ENCODE peak calls at places on chromosomes 16 and 17, in five cellular contexts. One of them, this sample, is unnamed.

GRCh38 chr17:44272954-44273353 is 5.0 kb upstream of the SLC4A1 start:
- DNase-seq in left colon: no peak
- DNase-seq in astrocyte of the spinal cord: no peak
- DNase-seq in left lung: no peak
- DNase-seq in activated T-helper 2 cell treated with anti-CD3 and anti-CD28 coated beads, Interferon-gamma antibody, Interleukin-2, Interleukin-4, amounts not matched to agents 10 μg/mL and 5 μg/mL and 100 μg/mL, durations not matched to agents 14 hours and 24 hours and 36 hours: no peak
- DNase-seq in this sample: no peak

GRCh38 chr16:30417447-30418349 is 10.3 kb downstream of the ZNF771 start:
- DNase-seq in activated T-helper 2 cell treated with anti-CD3 and anti-CD28 coated beads, Interferon-gamma antibody, Interleukin-2, Interleukin-4, amounts not matched to agents 10 μg/mL and 5 μg/mL and 100 μg/mL, durations not matched to agents 14 hours and 24 hours and 36 hours: peak; percentile 88
- DNase-seq in left colon: peak; percentile 85
- DNase-seq in astrocyte of the spinal cord: peak; percentile 92
- DNase-seq in left lung: peak; percentile 96
- DNase-seq in this sample: peak; percentile 85

GRCh38 chr16:81189100-81189664 is 49.3 kb upstream of the BCO1 start:
- DNase-seq in left colon: peak; percentile 68
- DNase-seq in left lung: peak; percentile 76
- DNase-seq in astrocyte of the spinal cord: no peak
- DNase-seq in activated T-helper 2 cell treated with anti-CD3 and anti-CD28 coated beads, Interferon-gamma antibody, Interleukin-2, Interleukin-4, amounts not matched to agents 10 μg/mL and 5 μg/mL and 100 μg/mL, durations not matched to agents 14 hours and 24 hours and 36 hours: no peak
- DNase-seq in this sample: peak; percentile 85

GRCh38 chr17:56373981-56374380 is 219.5 kb upstream of the NOG start:
- DNase-seq in left colon: no peak
- DNase-seq in activated T-helper 2 cell treated with anti-CD3 and anti-CD28 coated beads, Interferon-gamma antibody, Interleukin-2, Interleukin-4, amounts not matched to agents 10 μg/mL and 5 μg/mL and 100 μg/mL, durations not matched to agents 14 hours and 24 hours and 36 hours: no peak
- DNase-seq in left lung: no peak
- DNase-seq in astrocyte of the spinal cord: no peak
- DNase-seq in this sample: no peak

GRCh38 chr16:49352923-49353322 is 20.7 kb upstream of the C16orf78 start:
- DNase-seq in astrocyte of the spinal cord: no peak
- DNase-seq in left lung: no peak
- DNase-seq in activated T-helper 2 cell treated with anti-CD3 and anti-CD28 coated beads, Interferon-gamma antibody, Interleukin-2, Interleukin-4, amounts not matched to agents 10 μg/mL and 5 μg/mL and 100 μg/mL, durations not matched to agents 14 hours and 24 hours and 36 hours: no peak
- DNase-seq in left colon: no peak
- DNase-seq in this sample: no peak

GRCh38 chr16:57150682-57151330 is 35.0 kb downstream of the PSME3IP1 start:
- DNase-seq in astrocyte of the spinal cord: peak; percentile 54
- DNase-seq in left colon: no peak
- DNase-seq in left lung: peak; percentile 15
- DNase-seq in activated T-helper 2 cell treated with anti-CD3 and anti-CD28 coated beads, Interferon-gamma antibody, Interleukin-2, Interleukin-4, amounts not matched to agents 10 μg/mL and 5 μg/mL and 100 μg/mL, durations not matched to agents 14 hours and 24 hours and 36 hours: no peak
- DNase-seq in this sample: no peak

GRCh38 chr17:76585649-76586593 is at the start of gene ST6GALNAC2:
- DNase-seq in astrocyte of the spinal cord: peak; percentile 19
- DNase-seq in left colon: peak; percentile 70
- DNase-seq in left lung: peak; percentile 96
- DNase-seq in activated T-helper 2 cell treated with anti-CD3 and anti-CD28 coated beads, Interferon-gamma antibody, Interleukin-2, Interleukin-4, amounts not matched to agents 10 μg/mL and 5 μg/mL and 100 μg/mL, durations not matched to agents 14 hours and 24 hours and 36 hours: no peak
- DNase-seq in this sample: peak; percentile 69

GRCh38 chr17:29214215-29215146 is 32.2 kb upstream of the CRYBA1 start:
- DNase-seq in activated T-helper 2 cell treated with anti-CD3 and anti-CD28 coated beads, Interferon-gamma antibody, Interleukin-2, Interleukin-4, amounts not matched to agents 10 μg/mL and 5 μg/mL and 100 μg/mL, durations not matched to agents 14 hours and 24 hours and 36 hours: no peak
- DNase-seq in astrocyte of the spinal cord: no peak
- DNase-seq in left lung: no peak
- DNase-seq in left colon: no peak
- DNase-seq in this sample: no peak

GRCh38 chr17:29005936-29006438 is at the start of gene SEZ6:
- DNase-seq in left lung: peak; percentile 89
- DNase-seq in activated T-helper 2 cell treated with anti-CD3 and anti-CD28 coated beads, Interferon-gamma antibody, Interleukin-2, Interleukin-4, amounts not matched to agents 10 μg/mL and 5 μg/mL and 100 μg/mL, durations not matched to agents 14 hours and 24 hours and 36 hours: peak; percentile 65
- DNase-seq in left colon: peak; percentile 34
- DNase-seq in astrocyte of the spinal cord: peak; percentile 55
- DNase-seq in this sample: peak; percentile 72

GRCh38 chr17:57898487-57899311 is 48.9 kb upstream of the MRPS23 start:
- DNase-seq in left lung: peak; percentile 85
- DNase-seq in left colon: peak; percentile 58
- DNase-seq in astrocyte of the spinal cord: peak; percentile 71
- DNase-seq in activated T-helper 2 cell treated with anti-CD3 and anti-CD28 coated beads, Interferon-gamma antibody, Interleukin-2, Interleukin-4, amounts not matched to agents 10 μg/mL and 5 μg/mL and 100 μg/mL, durations not matched to agents 14 hours and 24 hours and 36 hours: no peak
- DNase-seq in this sample: peak; percentile 85

GRCh38 chr17:82702161-82702932 is 3.8 kb upstream of the RAB40B start:
- DNase-seq in astrocyte of the spinal cord: no peak
- DNase-seq in activated T-helper 2 cell treated with anti-CD3 and anti-CD28 coated beads, Interferon-gamma antibody, Interleukin-2, Interleukin-4, amounts not matched to agents 10 μg/mL and 5 μg/mL and 100 μg/mL, durations not matched to agents 14 hours and 24 hours and 36 hours: no peak
- DNase-seq in left colon: peak; percentile 80
- DNase-seq in left lung: peak; percentile 58
- DNase-seq in this sample: no peak

GRCh38 chr16:86346034-86346433 is 164.3 kb upstream of the FOXF1 start:
- DNase-seq in left lung: no peak
- DNase-seq in left colon: no peak
- DNase-seq in activated T-helper 2 cell treated with anti-CD3 and anti-CD28 coated beads, Interferon-gamma antibody, Interleukin-2, Interleukin-4, amounts not matched to agents 10 μg/mL and 5 μg/mL and 100 μg/mL, durations not matched to agents 14 hours and 24 hours and 36 hours: no peak
- DNase-seq in astrocyte of the spinal cord: no peak
- DNase-seq in this sample: no peak

GRCh38 chr16:3444032-3444388 is 530 bp downstream of the NAA60 start:
- DNase-seq in left lung: no peak
- DNase-seq in astrocyte of the spinal cord: peak; percentile 62
- DNase-seq in activated T-helper 2 cell treated with anti-CD3 and anti-CD28 coated beads, Interferon-gamma antibody, Interleukin-2, Interleukin-4, amounts not matched to agents 10 μg/mL and 5 μg/mL and 100 μg/mL, durations not matched to agents 14 hours and 24 hours and 36 hours: no peak
- DNase-seq in left colon: peak; percentile 41
- DNase-seq in this sample: no peak

GRCh38 chr16:53207810-53208752 is 153.3 kb downstream of the CHD9 start:
- DNase-seq in left colon: peak; percentile 48
- DNase-seq in left lung: no peak
- DNase-seq in astrocyte of the spinal cord: peak; percentile 85
- DNase-seq in activated T-helper 2 cell treated with anti-CD3 and anti-CD28 coated beads, Interferon-gamma antibody, Interleukin-2, Interleukin-4, amounts not matched to agents 10 μg/mL and 5 μg/mL and 100 μg/mL, durations not matched to agents 14 hours and 24 hours and 36 hours: no peak
- DNase-seq in this sample: no peak